ENCODE peak calls at places on chromosome 3, in nine cellular contexts. G, W, P, U, F, Z, T, H and I are unnamed samples.

GRCh38 chr3:17238029-17238428 is 353.3 kb downstream of the PLCL2 start:
- DNase-seq in U (no peak), T (peak), F (no peak), W (no peak), Z (peak), H (no peak), G (no peak), P (no peak), I (no peak)

GRCh38 chr3:172315401-172316091 is 132.7 kb downstream of the GHSR start:
- DNase-seq in F (no peak), U (peak), H (no peak), G (peak), Z (peak), T (peak), P (peak), W (no peak), I (no peak)

GRCh38 chr3:61451841-61452240 is 109.5 kb upstream of the PTPRG start:
- DNase-seq in P (peak), T (peak), W (no peak), H (no peak), U (no peak), Z (peak), G (no peak), F (no peak), I (no peak)

GRCh38 chr3:14536055-14536815 is 3.9 kb downstream of the GRIP2 start:
- DNase-seq in P (no peak), G (no peak), T (no peak), Z (no peak), H (no peak), W (no peak), F (no peak), U (no peak), I (no peak)

GRCh38 chr3:195133462-195133861 is 137.5 kb downstream of the XXYLT1 start:
- DNase-seq in U (no peak), F (no peak), Z (peak), T (peak), P (no peak), G (no peak), W (no peak), H (no peak), I (no peak)

GRCh38 chr3:176971613-176972174 is 225.6 kb downstream of the TBL1XR1 start:
- DNase-seq in G (no peak), T (no peak), F (no peak), W (no peak), H (no peak), Z (no peak), P (no peak), U (no peak), I (no peak)

GRCh38 chr3:12049675-12050074 is 45.5 kb downstream of the SYN2 start:
- DNase-seq in T (peak), U (no peak), H (peak), F (no peak), P (no peak), G (no peak), Z (peak), W (no peak), I (no peak)

GRCh38 chr3:194030372-194030771 is 105.6 kb upstream of the HES1 start:
- DNase-seq in T (no peak), P (no peak), H (no peak), U (no peak), F (no peak), Z (no peak), G (no peak), W (no peak), I (no peak)

GRCh38 chr3:194023501-194024280 is 112.3 kb upstream of the HES1 start:
- DNase-seq in G (no peak), U (no peak), P (no peak), W (no peak), H (no peak), F (no peak), Z (no peak), T (no peak), I (no peak)

GRCh38 chr3:5391226-5391625 is 203.7 kb downstream of the EDEM1 start:
- DNase-seq in Z (no peak), W (no peak), T (no peak), F (no peak), H (no peak), U (no peak), G (no peak), P (no peak), I (no peak)

GRCh38 chr3:195854628-195855300 is 43.0 kb upstream of the MUC4 start:
- DNase-seq in F (no peak), G (no peak), Z (no peak), T (no peak), H (no peak), W (no peak), P (no peak), U (no peak), I (no peak)

GRCh38 chr3:16305121-16305541 is 40.1 kb downstream of the OXNAD1 start:
- DNase-seq in U (no peak), G (no peak), P (no peak), Z (no peak), F (no peak), W (no peak), H (no peak), T (no peak), I (no peak)

GRCh38 chr3:197317250-197317963 is 19.0 kb upstream of the DLG1 start:
- DNase-seq in W (no peak), Z (peak), U (no peak), T (peak), P (peak), H (no peak), F (peak), G (no peak), I (no peak)

GRCh38 chr3:140922634-140923033 is 19.0 kb upstream of the SLC25A36 start:
- DNase-seq in W (no peak), G (no peak), Z (peak), F (no peak), P (peak), U (peak), H (peak), T (peak), I (no peak)

GRCh38 chr3:45491344-45491743 is 103.0 kb downstream of the LARS2 start:
- DNase-seq in T (no peak), G (no peak), W (no peak), F (no peak), P (no peak), U (no peak), H (no peak), Z (no peak), I (no peak)

GRCh38 chr3:156044634-156044975 is 75.8 kb upstream of the KCNAB1 start:
- DNase-seq in H (no peak), W (no peak), P (no peak), Z (no peak), F (no peak), U (no peak), G (no peak), T (no peak), I (no peak)

GRCh38 chr3:160921020-160921635 is 165.1 kb downstream of the PPM1L start:
- DNase-seq in Z (peak), U (peak), W (no peak), G (no peak), T (peak), H (peak), F (no peak), P (peak), I (no peak)

GRCh38 chr3:46114324-46114988 is 87.2 kb upstream of the XCR1 start:
- DNase-seq in W (no peak), Z (peak), H (no peak), U (no peak), F (no peak), T (peak), P (peak), G (peak), I (peak)

GRCh38 chr3:15953841-15954240 is 156.1 kb upstream of the ANKRD28 start:
- DNase-seq in P (no peak), W (no peak), U (no peak), G (no peak), T (no peak), H (no peak), F (no peak), Z (no peak), I (no peak)

GRCh38 chr3:143099213-143099612 is 20.4 kb upstream of the CHST2 start:
- DNase-seq in P (no peak), T (no peak), H (no peak), F (no peak), U (no peak), W (no peak), G (no peak), Z (no peak), I (no peak)

GRCh38 chr3:52346623-52347530 is 30.8 kb downstream of the DNAH1 start:
- DNase-seq in T (peak), H (no peak), P (peak), Z (peak), U (no peak), G (no peak), F (no peak), W (peak), I (no peak)

GRCh38 chr3:16482770-16483531 is 30.5 kb downstream of the RFTN1 start:
- DNase-seq in Z (no peak), F (no peak), W (no peak), U (no peak), H (no peak), G (no peak), T (no peak), P (no peak), I (no peak)

GRCh38 chr3:8563597-8563996 is 62.0 kb downstream of the LMCD1 start:
- DNase-seq in W (no peak), F (no peak), H (no peak), T (no peak), U (no peak), Z (no peak), P (no peak), G (no peak), I (no peak)

GRCh38 chr3:30114918-30115317 is 491.5 kb upstream of the TGFBR2 start:
- DNase-seq in G (no peak), P (no peak), H (no peak), W (no peak), Z (no peak), U (no peak), F (no peak), T (peak), I (no peak)

DNA sequence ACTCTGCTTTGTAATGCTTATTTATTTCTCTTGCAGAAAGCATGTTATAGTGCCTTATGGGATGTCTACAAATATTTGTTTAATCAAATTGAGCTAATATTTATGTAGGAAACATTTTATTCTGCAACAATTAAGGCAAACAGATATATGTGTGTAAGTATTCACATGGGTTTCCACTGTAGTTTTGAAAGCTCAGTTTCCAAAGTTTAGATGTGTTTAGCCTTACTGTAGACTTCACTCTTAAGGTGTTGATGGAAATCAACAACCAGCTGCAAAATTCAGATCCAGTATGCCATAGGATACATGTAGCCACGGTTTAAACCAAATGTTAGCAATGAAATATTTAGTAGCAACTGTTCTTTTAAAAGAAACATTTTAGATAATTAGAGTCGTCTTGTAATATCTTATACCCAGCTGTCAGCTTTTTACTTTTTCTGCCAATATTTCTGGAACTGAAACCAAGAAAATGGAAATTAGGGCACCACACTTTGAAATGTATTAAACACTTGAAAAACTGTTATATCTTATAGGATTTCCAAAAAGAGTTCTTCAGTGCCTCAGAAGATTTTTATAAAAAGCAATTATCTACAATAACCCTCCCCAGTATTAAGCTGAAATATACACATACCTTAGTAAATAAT is 18.5 kb downstream of the PIK3CA start:
- DNase-seq in W (no peak), H (no peak), G (no peak), P (no peak), Z (no peak), T (no peak), F (no peak), U (no peak), I (no peak)
- H3K4me3 ChIP-seq in W (no peak), H (no peak), G (no peak), P (no peak), Z (no peak), T (no peak), F (no peak), U (no peak), I (no peak)

GRCh38 chr3:102745881-102746280 is 311.1 kb downstream of the ZPLD1 start:
- DNase-seq in P (no peak), W (no peak), G (no peak), H (no peak), T (peak), F (no peak), Z (peak), U (no peak), I (no peak)
- TF ChIP-seq CTCF in P (no peak), W (no peak), G (no peak), H (peak), T (no peak), F (peak), Z (no peak), U (peak), I (peak)

GRCh38 chr3:9703736-9704342 is at the start of gene CPNE9:
- DNase-seq in H (peak), G (no peak), U (no peak), P (no peak), Z (peak), T (no peak), W (no peak), F (no peak), I (no peak)
- H3K4me3 ChIP-seq in H (peak), G (peak), U (peak), P (peak), Z (peak), T (peak), W (peak), F (peak), I (peak)

DNA sequence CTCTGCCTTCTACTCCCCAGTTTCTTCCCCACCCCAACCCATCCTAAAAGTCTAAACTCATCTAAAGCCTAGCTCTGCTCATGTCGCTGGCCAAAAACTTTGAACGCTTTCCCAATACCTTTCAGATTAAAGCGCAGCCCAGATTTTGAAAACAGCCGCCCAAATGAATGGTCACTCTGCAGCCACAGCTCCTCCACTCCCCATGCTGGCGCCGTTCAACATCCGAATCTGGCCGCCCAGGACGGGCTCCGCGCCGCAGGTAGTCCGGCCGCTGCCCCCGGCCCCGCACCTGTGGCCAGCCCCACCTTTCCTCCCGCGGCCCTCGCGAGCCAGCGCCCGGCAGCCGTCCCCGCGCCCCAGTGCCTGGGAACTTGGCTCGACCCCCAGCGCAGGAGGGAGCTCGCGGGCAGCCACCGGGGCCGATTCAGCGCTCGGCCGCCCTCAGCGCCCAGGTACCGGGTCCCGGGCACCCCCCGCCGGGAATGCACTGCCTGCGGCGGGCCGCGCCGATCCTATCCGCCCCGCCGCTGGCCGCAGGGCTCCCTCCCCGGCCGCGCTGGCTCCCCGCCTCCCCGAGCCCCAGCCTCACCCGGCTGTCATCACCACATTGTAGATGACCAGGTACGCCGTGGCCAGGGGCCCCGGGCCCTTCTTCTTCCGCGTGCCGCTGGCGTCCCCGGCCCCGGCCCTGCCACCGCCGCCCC is 417 bp downstream of the HACD2 start:
- DNase-seq in U (peak), T (no peak), F (no peak), G (no peak), H (no peak), P (no peak), Z (peak), W (peak), I (no peak)
- TF ChIP-seq CTCF in U (no peak), T (no peak), F (no peak), G (no peak), H (peak), P (no peak), Z (no peak), W (no peak), I (no peak)